ENCODE peak calls at places on chromosomes 2 and 18, in four cellular contexts. H is upper lobe of right lung, D is neuronal stem cell, R is uterus. B is an unnamed sample.

GRCh38 chr2:212532585-212532984 is 6.0 kb downstream of the ERBB4 start:
- DNase-seq in H (no peak), D (no peak), R (no peak), B (no peak)

GRCh38 chr2:132977812-132978529 is 308.0 kb upstream of the LYPD1 start:
- DNase-seq in H (no peak), D (no peak), R (no peak), B (peak; percentile 73)

GRCh38 chr2:231016576-231017249 is 20.6 kb upstream of the C2orf72 start:
- DNase-seq in H (no peak), D (no peak), R (no peak), B (no peak)

GRCh38 chr2:55877101-55877500 is 46.5 kb downstream of the EFEMP1 start:
- DNase-seq in H (no peak), D (no peak), R (no peak), B (no peak)

GRCh38 chr18:75854808-75855207 is 427.3 kb upstream of the SMIM21 start:
- DNase-seq in H (no peak), D (no peak), R (no peak), B (no peak)

GRCh38 chr2:40859617-40860016 is 407.7 kb upstream of the SLC8A1 start:
- DNase-seq in H (no peak), D (no peak), R (no peak), B (no peak)

GRCh38 chr18:35024196-35024595 is 17.0 kb upstream of the MAPRE2 start:
- DNase-seq in H (no peak), D (no peak), R (no peak), B (no peak)

GRCh38 chr2:188158337-188159100 is 133.2 kb upstream of the GULP1 start:
- DNase-seq in H (no peak), D (no peak), R (no peak), B (no peak)

GRCh38 chr18:34493099-34493544 is 217.0 kb upstream of the DTNA start:
- DNase-seq in H (peak; percentile 84), D (peak; percentile 48), R (peak; percentile 36), B (peak; percentile 82)

GRCh38 chr18:5490753-5491240 is 53.0 kb downstream of the EPB41L3 start:
- DNase-seq in H (no peak), D (no peak), R (no peak), B (no peak)

GRCh38 chr2:16475581-16475980 is 190.1 kb downstream of the CYRIA start:
- DNase-seq in H (no peak), D (no peak), R (no peak), B (no peak)

GRCh38 chr18:10139783-10140410 is 226.1 kb downstream of the VAPA start:
- DNase-seq in H (no peak), D (no peak), R (no peak), B (peak; percentile 86)

GRCh38 chr2:232979871-232980461 is 33.1 kb downstream of the NGEF start:
- DNase-seq in H (no peak), D (no peak), R (no peak), B (peak; percentile 72)

GRCh38 chr2:127415593-127416485 is 2.4 kb upstream of the PROC start:
- DNase-seq in H (peak; percentile 92), D (peak; percentile 58), R (no peak), B (no peak)

GRCh38 chr2:60370835-60371618 is 182.4 kb downstream of the BCL11A start:
- DNase-seq in H (no peak), D (no peak), R (no peak), B (no peak)

GRCh38 chr2:145760781-145761649 is 1241.1 kb upstream of the ZEB2 start:
- DNase-seq in H (no peak), D (no peak), R (no peak), B (peak; percentile 86)

GRCh38 chr2:37190290-37190689 is 1.8 kb upstream of the SULT6B1 start:
- DNase-seq in H (no peak), D (no peak), R (no peak), B (no peak)

GRCh38 chr2:60806595-60806987 is 50.5 kb downstream of the PAPOLG start:
- DNase-seq in H (no peak), D (no peak), R (no peak), B (no peak)

GRCh38 chr2:19109521-19109920 is 248.9 kb downstream of the OSR1 start:
- DNase-seq in H (no peak), D (no peak), R (no peak), B (peak; percentile 26)

GRCh38 chr2:181937473-181937872 is 45.9 kb downstream of the ITPRID2 start:
- DNase-seq in H (no peak), D (no peak), R (no peak), B (no peak)

GRCh38 chr2:231514951-231515297 is 15.3 kb downstream of the NMUR1 start:
- DNase-seq in H (no peak), D (no peak), R (no peak), B (no peak)

GRCh38 chr2:44137048-44137447 is 31.6 kb upstream of the PPM1B start:
- DNase-seq in H (no peak), D (no peak), R (no peak), B (no peak)

GRCh38 chr2:44135771-44136170 is 32.9 kb upstream of the PPM1B start:
- DNase-seq in H (no peak), D (no peak), R (no peak), B (peak; percentile 55)

GRCh38 chr2:44135307-44135706 is 33.4 kb upstream of the PPM1B start:
- DNase-seq in H (no peak), D (no peak), R (no peak), B (no peak)

GRCh38 chr2:44136186-44136585 is 32.5 kb upstream of the PPM1B start:
- DNase-seq in H (no peak), D (no peak), R (no peak), B (peak; percentile 80)

GRCh38 chr2:44134848-44135247 is 33.8 kb upstream of the PPM1B start:
- DNase-seq in H (no peak), D (no peak), R (no peak), B (no peak)
- H3K4me3 ChIP-seq in H (no peak overlapping the region), D (no peak overlapping the region), R (no peak overlapping the region), B (no peak overlapping the region)

GRCh38 chr2:172512810-172513523 is 42.9 kb upstream of the PDK1 start:
- DNase-seq in H (no peak), D (no peak), R (no peak), B (no peak)

GRCh38 chr2:172513524-172513900 is 42.4 kb upstream of the PDK1 start:
- DNase-seq in H (no peak), D (no peak), R (no peak), B (no peak)

GRCh38 chr2:172507199-172507598 is 48.7 kb upstream of the PDK1 start:
- DNase-seq in H (no peak), D (no peak), R (no peak), B (no peak)

GRCh38 chr2:172510083-172510482 is 45.8 kb upstream of the PDK1 start:
- DNase-seq in H (no peak), D (no peak), R (no peak), B (no peak)

GRCh38 chr2:172510582-172510981 is 45.3 kb upstream of the PDK1 start:
- DNase-seq in H (no peak), D (no peak), R (no peak), B (no peak)
- H3K27ac ChIP-seq in H (no peak overlapping the region), D (no peak overlapping the region), R (no peak overlapping the region), B (no peak overlapping the region)

GRCh38 chr18:74509856-74510769 is 13.9 kb downstream of the CNDP2 start:
- DNase-seq in H (no peak), D (no peak), R (no peak), B (no peak)

GRCh38 chr18:74511823-74512222 is 15.7 kb downstream of the CNDP2 start:
- DNase-seq in H (no peak), D (no peak), R (no peak), B (no peak)

GRCh38 chr18:74508821-74509225 is 12.7 kb downstream of the CNDP2 start:
- DNase-seq in H (no peak), D (no peak), R (no peak), B (no peak)

GRCh38 chr18:74512321-74513053 is 16.3 kb downstream of the CNDP2 start:
- DNase-seq in H (no peak), D (no peak), R (no peak), B (no peak)

GRCh38 chr18:74510770-74511095 is 14.6 kb downstream of the CNDP2 start:
- DNase-seq in H (no peak), D (no peak), R (no peak), B (no peak)
- H3K4me1 ChIP-seq in H (no peaks in the 10 kb centered on the region), D (no peaks in the 10 kb centered on the region), R (no peaks in the 10 kb centered on the region), B (no peaks in the 10 kb centered on the region)

GRCh38 chr18:7872569-7872968 is 305.5 kb downstream of the PTPRM start:
- DNase-seq in H (no peak), D (no peak), R (no peak), B (peak; percentile 37)

GRCh38 chr18:7876354-7876753 is 309.2 kb downstream of the PTPRM start:
- DNase-seq in H (no peak), D (no peak), R (no peak), B (no peak)

GRCh38 chr18:7870855-7871254 is 303.7 kb downstream of the PTPRM start:
- DNase-seq in H (no peak), D (no peak), R (no peak), B (no peak)

GRCh38 chr18:7873316-7873715 is 306.2 kb downstream of the PTPRM start:
- DNase-seq in H (no peak), D (no peak), R (no peak), B (no peak)

DNA sequence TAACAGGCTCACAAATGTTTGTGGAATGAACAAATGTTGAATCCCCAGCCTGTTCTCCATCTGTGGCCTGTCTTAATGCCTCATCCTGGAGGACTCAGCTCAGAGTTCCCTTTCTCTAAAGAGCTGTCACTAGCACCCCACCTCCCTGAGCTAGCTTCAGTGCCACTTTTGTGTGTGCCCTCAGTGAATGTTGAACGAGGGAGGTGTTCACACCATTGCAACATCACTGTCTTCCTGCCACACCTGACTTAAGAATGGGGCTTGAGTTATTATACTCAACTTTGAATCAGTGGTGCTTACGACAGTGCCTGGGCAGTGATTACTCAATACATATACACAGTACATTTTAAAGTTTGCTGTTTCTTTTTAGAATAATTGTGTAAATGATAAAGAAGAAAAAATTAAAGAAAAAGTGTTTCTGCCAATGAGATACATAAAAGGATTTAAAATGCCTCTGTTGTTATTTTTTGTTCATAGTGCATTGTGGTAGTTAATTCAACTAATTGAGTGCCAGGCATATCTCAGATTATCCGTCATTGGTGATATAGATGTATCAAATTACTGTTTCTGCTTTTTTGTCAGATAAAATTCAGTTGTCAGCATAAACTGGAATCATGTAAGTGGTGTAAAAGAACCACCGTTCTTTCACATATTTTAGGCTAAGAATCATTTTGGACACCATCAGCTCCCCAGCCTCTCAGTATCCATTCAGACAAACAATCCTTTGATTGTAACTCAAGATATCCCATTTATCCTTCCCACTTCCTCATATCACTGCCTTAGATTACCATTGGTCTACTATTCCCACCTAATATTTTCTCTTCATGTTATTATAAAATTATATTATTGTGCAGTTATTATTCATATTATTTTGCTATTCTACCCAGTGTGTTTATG is 304.7 kb downstream of the PTPRM start:
- DNase-seq in H (no peak), D (no peak), R (no peak), B (no peak)
- H3K4me3 ChIP-seq in H (no peak overlapping the region), D (no peak overlapping the region), R (no peak overlapping the region), B (no peak overlapping the region)

GRCh38 chr18:3212636-3213035 is 7.1 kb downstream of the MYOM1 start:
- DNase-seq in H (no peak), D (no peak), R (no peak), B (no peak)
- H3K27ac ChIP-seq in H (no peak overlapping the region), D (no peak overlapping the region), R (peak overlapping the region; percentile 26), B (no peak overlapping the region)

B was measured in astrocyte.